ENCODE peak calls at places on chromosomes 1 and 21, in six cellular contexts. J is GM20000, U is dermis microvascular lymphatic vessel endothelial cell, E is anterior cingulate cortex, W is amniotic stem cell, X is Calu3. N is an unnamed sample.

GRCh38 chr1:147624011-147624410 is 46.3 kb downstream of the ACP6 start:
- DNase-seq in X (no peak), U (no peak), E (no peak), W (no peak), J (no peak), N (no peak)

GRCh38 chr1:81717230-81717629 is 83.5 kb upstream of the ADGRL2 start:
- DNase-seq in U (peak; percentile 60), X (no peak), W (no peak), J (no peak), E (no peak), N (no peak)

GRCh38 chr1:32774950-32775634 is 42.1 kb downstream of the YARS1 start:
- DNase-seq in W (no peak), X (peak; percentile 57), U (peak; percentile 88), E (no peak), J (no peak), N (peak; percentile 57)

GRCh38 chr21:45516071-45516670 is 26.1 kb downstream of the SLC19A1 start:
- DNase-seq in U (no peak), W (no peak), J (no peak), X (no peak), E (no peak), N (no peak)

GRCh38 chr1:44008259-44008658 is 16.9 kb downstream of the CCDC24 start:
- DNase-seq in X (no peak), W (no peak), U (no peak), E (no peak), J (no peak), N (no peak)

GRCh38 chr1:65108025-65108692 is 39.8 kb upstream of the AK4 start:
- DNase-seq in E (no peak), U (no peak), J (no peak), W (no peak), X (peak; percentile 61), N (no peak)

GRCh38 chr1:172641492-172641891 is 17.4 kb upstream of the FASLG start:
- DNase-seq in X (no peak), W (no peak), E (no peak), J (no peak), U (no peak), N (no peak)

GRCh38 chr1:21623411-21623961 is 45.7 kb downstream of the RAP1GAP start:
- DNase-seq in U (no peak), J (no peak), W (no peak), E (no peak), X (peak; percentile 84), N (no peak)

GRCh38 chr1:151156515-151156819 is at the start of gene TNFAIP8L2:
- DNase-seq in X (no peak), U (no peak), J (peak; percentile 66), W (no peak), E (no peak), N (no peak)

GRCh38 chr1:36248250-36248894 is 24.1 kb downstream of the THRAP3 start:
- DNase-seq in X (peak; percentile 66), J (no peak), E (no peak), U (peak; percentile 71), W (peak; percentile 52), N (no peak)

GRCh38 chr1:111856411-111857135 is 100.9 kb downstream of the DDX20 start:
- DNase-seq in X (no peak), J (no peak), W (no peak), E (no peak), U (no peak), N (no peak)

GRCh38 chr1:7781923-7782495 is 2.1 kb upstream of the PER3 start:
- DNase-seq in U (no peak), J (no peak), X (no peak), W (no peak), E (no peak), N (no peak)

GRCh38 chr1:222284466-222284865 is 263.4 kb downstream of the HHIPL2 start:
- DNase-seq in E (no peak), U (no peak), W (no peak), J (no peak), X (no peak), N (no peak)

GRCh38 chr1:167617100-167617949 is 12.7 kb upstream of the RCSD1 start:
- DNase-seq in E (no peak), J (no peak), W (no peak), U (peak; percentile 78), X (no peak), N (no peak)

GRCh38 chr1:189899686-189900495 is 577.8 kb downstream of the BRINP3 start:
- DNase-seq in J (no peak), E (no peak), U (no peak), W (no peak), X (no peak), N (no peak)

GRCh38 chr1:228515200-228515834 is 28.1 kb downstream of the RNF187 start:
- DNase-seq in J (peak; percentile 61), W (peak; percentile 26), X (peak; percentile 53), E (no peak), U (peak; percentile 56), N (peak; percentile 7)

GRCh38 chr21:45098867-45099266 is 24.5 kb downstream of the ADARB1 start:
- DNase-seq in U (peak; percentile 60), X (no peak), W (no peak), E (no peak), J (peak; percentile 66), N (no peak)

GRCh38 chr1:81330521-81330920 is 470.2 kb upstream of the ADGRL2 start:
- DNase-seq in X (no peak), W (no peak), J (no peak), E (no peak), U (no peak), N (no peak)

GRCh38 chr1:18118078-18118477 is 10.5 kb downstream of the IGSF21 start:
- DNase-seq in W (no peak), E (peak; percentile 20), X (no peak), J (no peak), U (no peak), N (no peak)

GRCh38 chr1:151846062-151846568 is 6.5 kb upstream of the C2CD4D start:
- DNase-seq in E (no peak), W (no peak), X (no peak), J (no peak), U (peak; percentile 74), N (no peak)

GRCh38 chr1:75305051-75305450 is 170.9 kb downstream of the LHX8 start:
- DNase-seq in X (no peak), E (no peak), U (no peak), J (no peak), W (no peak), N (no peak)

GRCh38 chr1:94804442-94804837 is 15.7 kb upstream of the SLC44A3 start:
- DNase-seq in J (no peak), E (no peak), W (no peak), X (no peak), U (no peak), N (no peak)

GRCh38 chr1:8396912-8397406 is 79.0 kb downstream of the SLC45A1 start:
- DNase-seq in W (peak; percentile 58), X (no peak), U (peak; percentile 65), E (no peak), J (peak; percentile 18), N (no peak)

GRCh38 chr21:40640427-40640826 is 206.5 kb downstream of the DSCAM start:
- DNase-seq in E (no peak), U (no peak), J (no peak), W (no peak), X (no peak), N (no peak)

GRCh38 chr1:85818371-85818770 is 110.1 kb upstream of the ZNHIT6 start:
- DNase-seq in X (no peak), W (no peak), E (no peak), U (no peak), J (no peak), N (no peak)

GRCh38 chr21:37454869-37455503 is 88.4 kb downstream of the DYRK1A start:
- DNase-seq in X (no peak), U (no peak), J (no peak), W (no peak), E (no peak), N (no peak)

GRCh38 chr1:96808186-96808585 is 86.6 kb downstream of the PTBP2 start:
- DNase-seq in E (no peak), J (no peak), W (no peak), X (no peak), U (peak; percentile 13), N (no peak)

GRCh38 chr1:40760984-40761383 is 22.6 kb upstream of the KCNQ4 start:
- DNase-seq in E (no peak), X (no peak), U (no peak), J (no peak), W (no peak), N (no peak)